ENCODE peak calls at places on chromosome 5, in five cellular contexts. Y is neural progenitor cell, V is astrocyte of the spinal cord, W is AG10803, N is pancreas. R is an unnamed sample.

GRCh38 chr5:44885903-44886302 is 77.2 kb downstream of the MRPS30 start:
- DNase-seq in Y (no peak), V (peak), W (no peak), N (no peak), R (peak)

GRCh38 chr5:134555889-134556311 is 30.4 kb downstream of the JADE2 start:
- DNase-seq in Y (peak), V (peak), W (peak), N (no peak), R (peak)

GRCh38 chr5:9069650-9070049 is 476.2 kb downstream of the SEMA5A start:
- DNase-seq in Y (no peak), V (no peak), W (no peak), N (no peak), R (no peak)

GRCh38 chr5:112604741-112605390 is 132.8 kb upstream of the APC start:
- DNase-seq in Y (peak), V (no peak), W (no peak), N (no peak), R (peak)

GRCh38 chr5:6000867-6001266 is 377.5 kb downstream of the MED10 start:
- DNase-seq in Y (peak), V (no peak), W (no peak), N (no peak), R (no peak)

GRCh38 chr5:61228229-61228628 is 66.0 kb upstream of the SMIM15 start:
- DNase-seq in Y (no peak), V (no peak), W (no peak), N (no peak), R (no peak)

GRCh38 chr5:142087920-142088679 is 20.5 kb upstream of the NDFIP1 start:
- DNase-seq in Y (no peak), V (no peak), W (no peak), N (no peak), R (peak)

GRCh38 chr5:1249366-1250280 is 24.4 kb downstream of the SLC6A18 start:
- DNase-seq in Y (no peak), V (no peak), W (no peak), N (no peak), R (no peak)

GRCh38 chr5:171931163-171931562 is 75.3 kb downstream of the FBXW11 start:
- DNase-seq in Y (no peak), V (no peak), W (no peak), N (no peak), R (no peak)

GRCh38 chr5:159061834-159062530 is 37.7 kb downstream of the EBF1 start:
- DNase-seq in Y (peak), V (no peak), W (no peak), N (no peak), R (no peak)

GRCh38 chr5:134458234-134458633 is 46.6 kb upstream of the CDKN2AIPNL start:
- DNase-seq in Y (no peak), V (peak), W (peak), N (peak), R (peak)

GRCh38 chr5:142726188-142726731 is 40.4 kb upstream of the FGF1 start:
- DNase-seq in Y (no peak), V (peak), W (peak), N (no peak), R (peak)

GRCh38 chr5:171413153-171413910 is 6.1 kb upstream of the FGF18 start:
- DNase-seq in Y (no peak), V (no peak), W (no peak), N (no peak), R (no peak)

GRCh38 chr5:83653669-83654068 is 67.0 kb downstream of the HAPLN1 start:
- DNase-seq in Y (no peak), V (no peak), W (no peak), N (no peak), R (no peak)

GRCh38 chr5:176365663-176366574 is 632 bp downstream of the ARL10 start:
- DNase-seq in Y (peak), V (peak), W (peak), N (peak), R (peak)

GRCh38 chr5:126515337-126515736 is 79.7 kb downstream of the ALDH7A1 start:
- DNase-seq in Y (no peak), V (no peak), W (no peak), N (no peak), R (no peak)

GRCh38 chr5:1105350-1106265 is 6.3 kb downstream of the SLC12A7 start:
- DNase-seq in Y (no peak), V (no peak), W (no peak), N (peak), R (no peak)

GRCh38 chr5:100026601-100027000 is 508.6 kb upstream of the FAM174A start:
- DNase-seq in Y (no peak), V (no peak), W (no peak), N (no peak), R (no peak)

GRCh38 chr5:173781826-173782670 is 106.1 kb upstream of the CPEB4 start:
- DNase-seq in Y (no peak), V (peak), W (peak), N (peak), R (peak)

GRCh38 chr5:167587768-167588167 is 703.7 kb upstream of the WWC1 start:
- DNase-seq in Y (peak), V (peak), W (peak), N (no peak), R (peak)

GRCh38 chr5:82109013-82109412 is 137.2 kb downstream of the ATG10 start:
- DNase-seq in Y (no peak), V (no peak), W (no peak), N (no peak), R (no peak)
- TF ChIP-seq CTCF in Y (no peak), V (no peak), W (no peak), N (no peak), R (no peak)

GRCh38 chr5:14582797-14583137 is 1.2 kb downstream of the OTULINL start:
- DNase-seq in Y (no peak), V (no peak), W (no peak), N (peak), R (no peak)

GRCh38 chr5:14580037-14581034 is 1.3 kb upstream of the OTULINL start:
- DNase-seq in Y (no peak), V (no peak), W (peak), N (no peak), R (no peak)

GRCh38 chr5:14584848-14585247 is 3.3 kb downstream of the OTULINL start:
- DNase-seq in Y (no peak), V (no peak), W (no peak), N (no peak), R (no peak)

GRCh38 chr5:14581333-14581890 is at the start of gene OTULINL:
- DNase-seq in Y (peak), V (peak), W (peak), N (peak), R (peak)

GRCh38 chr5:14581891-14582796 is 552 bp downstream of the OTULINL start:
- DNase-seq in Y (peak), V (no peak), W (no peak), N (peak), R (peak)
- TF ChIP-seq CTCF in Y (peak), V (no peak), W (no peak), N (peak), R (peak)

DNA sequence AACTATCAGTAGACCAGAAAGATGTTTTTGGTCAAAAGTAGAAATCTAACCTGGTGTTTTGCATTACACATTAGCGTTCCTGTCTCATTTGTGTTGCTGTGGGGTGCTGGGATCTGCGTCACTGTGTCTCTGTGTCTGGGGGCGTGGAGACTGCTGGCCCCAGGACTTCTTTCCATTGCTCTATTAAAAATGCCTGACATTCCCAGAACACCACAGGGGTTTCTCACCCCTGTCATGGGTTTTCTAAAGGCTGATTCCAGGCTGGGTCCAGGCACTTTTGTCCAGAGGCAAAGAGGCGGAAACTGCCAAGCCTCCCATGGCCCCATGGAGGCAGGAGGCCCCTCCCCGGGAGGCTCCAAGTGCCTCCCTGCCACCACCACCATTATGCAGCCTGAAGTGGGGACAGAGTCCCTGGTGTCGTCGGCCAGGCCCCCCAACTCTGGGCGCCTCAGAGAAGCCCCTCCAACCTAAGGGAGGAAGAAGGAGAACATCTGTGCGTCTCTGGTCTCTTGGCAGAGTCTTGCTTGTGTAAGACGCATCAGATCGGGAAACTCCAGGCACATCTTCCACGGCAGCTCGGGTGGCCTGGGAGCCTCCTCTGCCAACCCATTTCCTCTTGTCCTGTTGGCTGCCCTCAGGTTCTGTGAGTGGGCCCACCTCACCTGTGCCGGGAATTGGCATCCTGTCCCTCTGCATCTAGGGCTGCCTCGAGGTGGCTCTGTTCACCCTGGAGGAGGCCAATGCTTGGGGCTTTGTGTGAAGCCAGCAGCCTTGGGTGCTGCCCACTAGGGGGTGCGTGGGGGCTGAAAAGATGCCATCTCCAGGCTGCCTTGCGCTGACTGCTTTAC is 13.8 kb upstream of the PLEKHG4B start:
- DNase-seq in Y (peak), V (peak), W (peak), N (no peak), R (peak)
- TF ChIP-seq CTCF in Y (peak), V (peak), W (peak), N (no peak), R (peak)

GRCh38 chr5:160289356-160289651 is 23.1 kb downstream of the CCNJL start:
- DNase-seq in Y (no peak), V (no peak), W (no peak), N (no peak), R (no peak)

GRCh38 chr5:160291467-160291866 is 20.9 kb downstream of the CCNJL start:
- DNase-seq in Y (no peak), V (no peak), W (no peak), N (no peak), R (peak)

GRCh38 chr5:160287378-160288051 is 24.8 kb downstream of the CCNJL start:
- DNase-seq in Y (peak), V (peak), W (no peak), N (peak), R (peak)

GRCh38 chr5:160290751-160291150 is 21.6 kb downstream of the CCNJL start:
- DNase-seq in Y (no peak), V (no peak), W (no peak), N (no peak), R (peak)

DNA sequence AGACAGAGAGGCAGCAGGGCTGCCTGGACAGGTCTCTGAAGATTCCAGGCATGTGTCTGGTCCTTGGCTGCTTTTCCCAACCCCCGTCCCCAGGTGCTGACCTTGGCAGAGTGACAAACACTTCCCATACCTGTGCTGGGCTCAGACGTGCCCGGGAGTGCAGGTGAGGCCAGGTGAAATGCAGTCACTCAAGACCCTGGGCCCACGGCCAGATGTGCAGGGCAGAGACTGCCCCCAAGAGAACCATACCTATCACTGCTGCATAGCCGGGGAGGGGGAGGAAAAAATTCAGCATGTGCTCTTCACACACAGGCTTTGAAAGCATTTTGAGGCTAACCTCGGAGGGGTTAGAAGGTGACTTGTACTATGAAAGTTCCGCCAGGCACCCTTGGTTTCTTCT is 22.6 kb downstream of the CCNJL start:
- DNase-seq in Y (no peak), V (no peak), W (no peak), N (no peak), R (peak)
- TF ChIP-seq CTCF in Y (no peak), V (no peak), W (no peak), N (no peak), R (no peak)

GRCh38 chr5:71455427-71456361 is at the start of gene BDP1:
- DNase-seq in Y (peak), V (peak), W (peak), N (peak), R (peak)
- TF ChIP-seq CTCF in Y (peak), V (no peak), W (peak), N (peak), R (peak)

GRCh38 chr5:59506285-59506877 is 387.1 kb downstream of the PDE4D start:
- DNase-seq in Y (peak), V (peak), W (peak), N (no peak), R (peak)
- TF ChIP-seq CTCF in Y (peak), V (peak), W (peak), N (peak), R (peak)

GRCh38 chr5:11494340-11494739 is 409.9 kb downstream of the CTNND2 start:
- DNase-seq in Y (no peak), V (peak), W (no peak), N (no peak), R (peak)
- TF ChIP-seq CTCF in Y (peak), V (peak), W (peak), N (peak), R (peak)

GRCh38 chr5:55982957-55983381 is 11.8 kb downstream of the IL6ST start:
- DNase-seq in Y (no peak), V (no peak), W (no peak), N (no peak), R (peak)
- TF ChIP-seq CTCF in Y (no peak), V (peak), W (peak), N (no peak), R (peak)

DNA sequence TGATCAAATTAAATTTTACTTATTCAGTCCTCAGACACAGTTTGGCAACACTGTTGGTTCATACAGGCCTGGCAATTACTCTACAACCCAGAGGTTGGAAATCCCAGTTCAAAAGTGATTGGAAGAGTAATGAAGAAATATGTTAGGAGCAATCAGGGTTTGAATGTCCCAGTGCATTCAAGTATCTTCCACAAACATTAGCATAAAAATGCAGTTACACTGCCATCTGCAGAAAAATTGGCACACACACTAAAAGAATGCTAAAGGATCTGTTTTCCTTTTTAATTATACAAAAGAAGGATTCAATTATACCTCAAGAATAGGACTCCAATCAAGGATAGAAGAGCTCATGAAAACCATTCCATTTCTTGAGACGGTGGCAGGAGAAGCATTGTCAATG is 130.2 kb downstream of the DNAH5 start:
- DNase-seq in Y (no peak), V (peak), W (peak), N (no peak), R (peak)
- TF ChIP-seq CTCF in Y (no peak), V (no peak), W (peak), N (no peak), R (peak)

R was measured in epithelial cell of esophagus.